ENCODE peak calls at places on chromosomes 1 and 21, in four cellular contexts. W is hepatocyte, Z is brain microvascular endothelial cell, F is left ventricle myocardium inferior. B is an unnamed sample.
A peak's percentile ranks its signal among the peaks of the same experiment; 100 is the strongest.

GRCh38 chr21:17359781-17360180 is 153.1 kb upstream of the CXADR start:
- DNase-seq in W (no peak), Z (no peak), F (no peak), B (no peak)

GRCh38 chr1:32241011-32241763 is 5.8 kb upstream of the FAM167B start:
- DNase-seq in W (peak; percentile 77), Z (peak; percentile 16), F (peak; percentile 65), B (peak; percentile 40)

GRCh38 chr1:24745711-24746582 is 700 bp downstream of the CLIC4 start:
- DNase-seq in W (peak; percentile 71), Z (no peak), F (peak; percentile 32), B (peak; percentile 79)

GRCh38 chr21:25350056-25350455 is 257.2 kb downstream of the MRPL39 start:
- DNase-seq in W (peak; percentile 12), Z (peak; percentile 71), F (no peak), B (peak; percentile 70)

GRCh38 chr1:241586905-241587532 is 53.1 kb downstream of the CHML start:
- DNase-seq in W (no peak), Z (no peak), F (no peak), B (no peak)

GRCh38 chr1:85279463-85280080 is 3.1 kb upstream of the BCL10 start:
- DNase-seq in W (no peak), Z (no peak), F (no peak), B (no peak)

GRCh38 chr1:24849653-24850295 is 80.3 kb downstream of the RUNX3 start:
- DNase-seq in W (peak; percentile 59), Z (no peak), F (no peak), B (no peak)

GRCh38 chr1:9194024-9194423 is 40.5 kb upstream of the H6PD start:
- DNase-seq in W (peak; percentile 68), Z (peak; percentile 50), F (no peak), B (no peak)

GRCh38 chr1:154931940-154932487 is 4.5 kb downstream of the PMVK start:
- DNase-seq in W (peak; percentile 85), Z (no peak), F (no peak), B (no peak)

GRCh38 chr1:99820546-99820945 is 29.6 kb upstream of the AGL start:
- DNase-seq in W (no peak), Z (no peak), F (no peak), B (no peak)

GRCh38 chr1:8002329-8003320 is 23.5 kb downstream of the ERRFI1 start:
- DNase-seq in W (no peak), Z (no peak), F (no peak), B (no peak)

GRCh38 chr1:220093361-220094015 is 444 bp upstream of the IARS2 start:
- DNase-seq in W (no peak), Z (no peak), F (no peak), B (no peak)

GRCh38 chr1:3653286-3653618 is 936 bp downstream of the TP73 start:
- DNase-seq in W (no peak), Z (no peak), F (no peak), B (no peak)

GRCh38 chr1:3651011-3651938 is 1.0 kb upstream of the TP73 start:
- DNase-seq in W (no peak), Z (no peak), F (no peak), B (peak; percentile 30)

GRCh38 chr1:3651939-3652537 is at the start of gene TP73:
- DNase-seq in W (peak; percentile 38), Z (no peak), F (no peak), B (no peak)

GRCh38 chr1:3654549-3655281 is 2.4 kb downstream of the TP73 start:
- DNase-seq in W (no peak), Z (no peak), F (peak; percentile 10), B (no peak)

GRCh38 chr1:3652538-3653285 is 396 bp downstream of the TP73 start:
- DNase-seq in W (no peak), Z (no peak), F (no peak), B (no peak)
- H3K4me3 ChIP-seq in W (no peak overlapping the region), Z (no peak overlapping the region), F (peak overlapping the region; percentile 94), B (no peak overlapping the region)

GRCh38 chr1:80841261-80841660 is 959.5 kb upstream of the ADGRL2 start:
- DNase-seq in W (no peak), Z (no peak), F (no peak), B (no peak)

GRCh38 chr1:80837066-80837465 is 963.7 kb upstream of the ADGRL2 start:
- DNase-seq in W (no peak), Z (no peak), F (no peak), B (no peak)

DNA sequence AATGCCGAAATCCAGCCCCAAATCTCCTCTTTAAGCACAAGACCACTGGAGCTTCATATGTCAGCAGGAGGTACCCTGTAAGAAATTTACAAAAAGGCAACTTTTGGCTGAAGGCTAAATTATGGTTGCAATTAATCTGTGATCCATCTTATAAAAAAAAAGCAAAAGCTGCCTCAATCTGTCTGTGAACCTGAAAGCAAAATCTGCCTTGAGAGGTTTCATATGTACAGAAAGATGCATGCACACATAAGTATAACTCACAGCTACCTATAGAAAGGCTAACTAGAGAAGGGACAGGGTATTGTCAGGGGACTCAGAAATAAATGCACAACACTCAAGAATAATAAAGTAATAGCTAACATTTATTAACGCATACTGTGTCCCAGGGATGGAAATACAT is 964.2 kb upstream of the ADGRL2 start:
- DNase-seq in W (no peak), Z (no peak), F (no peak), B (no peak)
- TF ChIP-seq CTCF in W (no peak), Z (no peak), F (no peak), B (no peak)

GRCh38 chr1:112744019-112744578 is 29.0 kb upstream of the PPM1J start:
- DNase-seq in W (peak; percentile 66), Z (peak; percentile 43), F (no peak), B (peak; percentile 64)
- H3K4me3 ChIP-seq in W (no peak overlapping the region), Z (peak overlapping the region; percentile 53), F (peak overlapping the region; percentile 49), B (peak overlapping the region; percentile 37)

GRCh38 chr1:218890436-218890835 is 283.2 kb upstream of the LYPLAL1 start:
- DNase-seq in W (no peak), Z (no peak), F (no peak), B (no peak)

GRCh38 chr1:218882454-218882853 is 291.2 kb upstream of the LYPLAL1 start:
- DNase-seq in W (no peak), Z (no peak), F (no peak), B (no peak)

GRCh38 chr1:218891577-218891976 is 282.1 kb upstream of the LYPLAL1 start:
- DNase-seq in W (no peak), Z (no peak), F (no peak), B (no peak)

GRCh38 chr1:218886472-218886871 is 287.2 kb upstream of the LYPLAL1 start:
- DNase-seq in W (peak; percentile 42), Z (peak; percentile 32), F (peak; percentile 59), B (peak; percentile 9)

DNA sequence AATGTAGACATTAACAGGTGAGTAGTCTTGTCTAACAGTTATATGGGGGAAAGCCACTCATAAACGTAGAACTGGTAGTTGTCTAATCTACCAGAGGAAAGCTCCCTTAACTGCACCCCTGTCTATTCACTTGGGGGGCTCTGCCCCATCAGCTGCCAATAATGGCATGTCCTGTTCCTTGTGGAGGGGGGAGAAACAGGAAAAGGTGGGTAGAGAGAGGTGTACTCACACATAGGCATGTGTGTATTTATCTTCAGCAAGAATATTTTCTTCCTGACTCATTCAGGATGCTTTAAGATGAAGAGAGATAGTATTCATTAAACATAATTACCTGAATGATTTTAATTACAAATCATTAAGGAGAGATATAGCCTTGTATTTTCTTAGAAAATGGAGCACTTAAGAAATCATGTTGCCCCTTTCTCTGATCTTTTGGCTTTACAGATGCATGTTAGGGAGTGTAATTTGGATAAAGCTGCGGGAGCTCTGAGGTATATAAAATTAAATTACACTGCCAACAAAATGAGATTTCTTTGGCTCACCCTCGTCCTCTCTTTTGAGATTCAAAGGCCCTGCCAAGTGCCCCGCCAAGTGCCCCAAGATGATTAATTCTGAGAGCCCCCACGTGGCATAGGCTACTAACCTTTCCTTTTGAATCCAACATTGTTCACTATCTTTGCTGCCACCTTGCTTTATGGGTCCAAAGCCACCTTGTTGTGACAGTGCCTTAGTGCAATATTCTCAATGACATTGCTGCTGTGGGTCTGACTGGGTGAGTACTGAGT is 286.3 kb upstream of the LYPLAL1 start:
- DNase-seq in W (no peak), Z (no peak), F (no peak), B (no peak)
- TF ChIP-seq CTCF in W (no peak), Z (no peak), F (no peak), B (no peak)

GRCh38 chr1:91428182-91428798 is 23.7 kb upstream of the HFM1 start:
- DNase-seq in W (peak; percentile 9), Z (no peak), F (no peak), B (no peak)

DNA sequence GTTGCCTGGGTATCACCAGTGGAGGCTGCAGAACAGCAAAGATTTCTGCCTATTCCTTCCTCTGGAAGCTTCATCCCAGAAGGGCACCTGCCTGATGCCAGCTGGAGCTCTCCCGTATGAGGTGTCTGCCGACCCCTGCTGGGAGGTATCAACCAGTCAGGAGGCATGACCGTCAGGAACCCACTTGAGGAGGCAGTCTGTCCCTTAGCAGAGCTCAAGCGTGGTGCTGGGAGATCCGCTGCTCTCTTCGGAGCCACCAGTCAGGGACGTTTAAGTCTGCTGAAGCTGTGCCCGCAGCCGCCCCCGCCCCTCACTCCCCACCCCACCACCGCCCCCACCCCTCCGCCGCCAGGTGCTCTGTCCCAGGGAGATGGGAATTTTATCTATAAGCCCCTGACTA is 23.1 kb upstream of the HFM1 start:
- DNase-seq in W (peak; percentile 4), Z (no peak), F (no peak), B (no peak)
- H3K4me3 ChIP-seq in W (no peak overlapping the region), Z (no peak overlapping the region), F (peak overlapping the region; percentile 27), B (no peak overlapping the region)

B was measured in foreskin fibroblast.